ENCODE peak calls at places on chromosomes 6 and 20, in five cellular contexts. One of them, this sample, is unnamed.
A peak's percentile ranks its signal among the peaks of the same experiment; 100 is the strongest.

GRCh38 chr20:45949542-45950329 is 15.3 kb downstream of the PCIF1 start:
- DNase-seq in H1: no peak
- DNase-seq in GM12878: no peak
- DNase-seq in NT2/D1: no peak
- DNase-seq in HepG2: no peak
- DNase-seq in this sample: no peak

GRCh38 chr6:69027861-69028260 is 392.8 kb downstream of the ADGRB3 start:
- DNase-seq in H1: no peak
- DNase-seq in GM12878: no peak
- DNase-seq in NT2/D1: no peak
- DNase-seq in HepG2: no peak
- DNase-seq in this sample: no peak

GRCh38 chr6:135231469-135231844 is 50.3 kb downstream of the MYB start:
- DNase-seq in H1: no peak
- DNase-seq in GM12878: peak; percentile 59
- DNase-seq in NT2/D1: no peak
- DNase-seq in HepG2: no peak
- DNase-seq in this sample: no peak

GRCh38 chr20:61246269-61246668 is 5.8 kb upstream of the CDH4 start:
- DNase-seq in H1: no peak
- DNase-seq in GM12878: no peak
- DNase-seq in NT2/D1: no peak
- DNase-seq in HepG2: no peak
- DNase-seq in this sample: no peak

GRCh38 chr6:38149526-38149925 is 330.0 kb downstream of the ZFAND3 start:
- DNase-seq in H1: no peak
- DNase-seq in GM12878: no peak
- DNase-seq in NT2/D1: no peak
- DNase-seq in HepG2: no peak
- DNase-seq in this sample: no peak

GRCh38 chr6:118768904-118769325 is 117.5 kb upstream of the CEP85L start:
- DNase-seq in H1: no peak
- DNase-seq in GM12878: no peak
- DNase-seq in NT2/D1: no peak
- DNase-seq in HepG2: no peak
- DNase-seq in this sample: no peak

GRCh38 chr6:102746941-102747340 is 1353.4 kb downstream of the GRIK2 start:
- DNase-seq in H1: no peak
- DNase-seq in GM12878: no peak
- DNase-seq in NT2/D1: no peak
- DNase-seq in HepG2: no peak
- DNase-seq in this sample: no peak

GRCh38 chr6:33702345-33702977 is 9.0 kb downstream of the UQCC2 start:
- DNase-seq in H1: no peak
- DNase-seq in GM12878: no peak
- DNase-seq in NT2/D1: peak; percentile 36
- DNase-seq in HepG2: peak; percentile 67
- DNase-seq in this sample: peak; percentile 66

GRCh38 chr6:71289039-71289801 is 609 bp downstream of the OGFRL1 start:
- DNase-seq in H1: no peak
- DNase-seq in GM12878: no peak
- DNase-seq in NT2/D1: no peak
- DNase-seq in HepG2: no peak
- DNase-seq in this sample: peak; percentile 36

GRCh38 chr20:1707588-1708449 is 50.2 kb upstream of the SIRPG start:
- DNase-seq in H1: no peak
- DNase-seq in GM12878: no peak
- DNase-seq in NT2/D1: no peak
- DNase-seq in HepG2: no peak
- DNase-seq in this sample: no peak

GRCh38 chr20:49028684-49029083 is 17.4 kb upstream of the CSE1L start:
- DNase-seq in H1: no peak
- DNase-seq in GM12878: no peak
- DNase-seq in NT2/D1: no peak
- DNase-seq in HepG2: peak; percentile 58
- DNase-seq in this sample: peak; percentile 27

GRCh38 chr20:11267131-11267761 is 593.4 kb upstream of the JAG1 start:
- DNase-seq in H1: peak; percentile 25
- DNase-seq in GM12878: peak; percentile 79
- DNase-seq in NT2/D1: peak; percentile 81
- DNase-seq in HepG2: peak; percentile 79
- DNase-seq in this sample: peak; percentile 39

GRCh38 chr6:101980924-101981323 is 587.4 kb downstream of the GRIK2 start:
- DNase-seq in H1: no peak
- DNase-seq in GM12878: no peak
- DNase-seq in NT2/D1: no peak
- DNase-seq in HepG2: no peak
- DNase-seq in this sample: no peak

GRCh38 chr6:47752801-47753200 is 29.0 kb upstream of the OPN5 start:
- DNase-seq in H1: no peak
- DNase-seq in GM12878: no peak
- DNase-seq in NT2/D1: no peak
- DNase-seq in HepG2: peak; percentile 64
- DNase-seq in this sample: no peak

GRCh38 chr6:45626087-45626891 is 248.6 kb upstream of the SUPT3H start:
- DNase-seq in H1: no peak
- DNase-seq in GM12878: no peak
- DNase-seq in NT2/D1: no peak
- DNase-seq in HepG2: no peak
- DNase-seq in this sample: no peak

GRCh38 chr6:114323784-114324183 is 19.0 kb downstream of the HS3ST5 start:
- DNase-seq in H1: no peak
- DNase-seq in GM12878: no peak
- DNase-seq in NT2/D1: no peak
- DNase-seq in HepG2: no peak
- DNase-seq in this sample: no peak

DNA sequence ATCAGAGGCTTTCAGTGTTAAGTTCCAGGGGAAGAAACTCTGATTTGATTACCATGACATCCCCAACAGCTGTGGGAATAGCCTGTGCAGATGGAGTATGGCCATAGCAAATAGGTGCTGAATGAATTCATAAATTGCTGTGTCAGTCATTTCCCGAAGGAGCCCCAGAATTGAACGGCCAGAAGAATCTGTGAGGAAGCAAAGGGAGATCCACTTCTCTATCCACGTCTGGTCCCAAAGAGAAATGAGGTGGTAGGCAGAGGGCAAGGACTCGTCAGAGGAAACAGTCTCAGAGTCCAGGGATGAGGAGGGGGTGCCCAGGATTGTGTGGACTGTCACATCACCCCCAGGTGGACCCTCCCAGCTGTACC is 3.1 kb upstream of the TAF8 start:
- DNase-seq in H1: no peak
- DNase-seq in GM12878: no peak
- DNase-seq in NT2/D1: no peak
- DNase-seq in HepG2: no peak
- DNase-seq in this sample: no peak
- TF ChIP-seq SUZ12 in H1: no peak
- TF ChIP-seq SUZ12 in GM12878: no peak
- TF ChIP-seq SUZ12 in NT2/D1: no peak
- TF ChIP-seq SUZ12 in HepG2: no peak
- TF ChIP-seq SUZ12 in this sample: no peak

GRCh38 chr6:82363368-82364086 is at the start of gene TPBG:
- DNase-seq in H1: peak; percentile 82
- DNase-seq in GM12878: no peak
- DNase-seq in NT2/D1: peak; percentile 67
- DNase-seq in HepG2: peak; percentile 27
- DNase-seq in this sample: peak; percentile 69

GRCh38 chr6:82364087-82365010 is 732 bp downstream of the TPBG start:
- DNase-seq in H1: no peak
- DNase-seq in GM12878: no peak
- DNase-seq in NT2/D1: no peak
- DNase-seq in HepG2: no peak
- DNase-seq in this sample: peak; percentile 62

GRCh38 chr6:82362868-82363267 is 749 bp upstream of the TPBG start:
- DNase-seq in H1: no peak
- DNase-seq in GM12878: no peak
- DNase-seq in NT2/D1: no peak
- DNase-seq in HepG2: no peak
- DNase-seq in this sample: no peak

GRCh38 chr6:82362144-82362543 is 1.5 kb upstream of the TPBG start:
- DNase-seq in H1: no peak
- DNase-seq in GM12878: no peak
- DNase-seq in NT2/D1: no peak
- DNase-seq in HepG2: no peak
- DNase-seq in this sample: no peak

GRCh38 chr6:82365011-82365751 is 1.6 kb downstream of the TPBG start:
- DNase-seq in H1: no peak
- DNase-seq in GM12878: no peak
- DNase-seq in NT2/D1: no peak
- DNase-seq in HepG2: no peak
- DNase-seq in this sample: peak; percentile 37
- TF ChIP-seq SUZ12 in H1: peak; percentile 44
- TF ChIP-seq SUZ12 in GM12878: no peak
- TF ChIP-seq SUZ12 in NT2/D1: no peak
- TF ChIP-seq SUZ12 in HepG2: no peak
- TF ChIP-seq SUZ12 in this sample: no peak

GRCh38 chr6:130282234-130282995 is 59.7 kb upstream of the SAMD3 start:
- DNase-seq in H1: no peak
- DNase-seq in GM12878: no peak
- DNase-seq in NT2/D1: peak; percentile 1
- DNase-seq in HepG2: peak; percentile 9
- DNase-seq in this sample: peak; percentile 9
- TF ChIP-seq SUZ12 in H1: no peak
- TF ChIP-seq SUZ12 in GM12878: no peak
- TF ChIP-seq SUZ12 in NT2/D1: no peak
- TF ChIP-seq SUZ12 in HepG2: no peak
- TF ChIP-seq SUZ12 in this sample: no peak

GRCh38 chr6:18214003-18214402 is 50.3 kb downstream of the DEK start:
- DNase-seq in H1: no peak
- DNase-seq in GM12878: peak; percentile 38
- DNase-seq in NT2/D1: no peak
- DNase-seq in HepG2: no peak
- DNase-seq in this sample: no peak
- TF ChIP-seq SUZ12 in H1: no peak
- TF ChIP-seq SUZ12 in GM12878: no peak
- TF ChIP-seq SUZ12 in NT2/D1: no peak
- TF ChIP-seq SUZ12 in HepG2: no peak
- TF ChIP-seq SUZ12 in this sample: no peak

GRCh38 chr20:5078399-5078958 is 41.3 kb downstream of the PCNA start:
- DNase-seq in H1: no peak
- DNase-seq in GM12878: peak; percentile 98
- DNase-seq in NT2/D1: no peak
- DNase-seq in HepG2: peak; percentile 60
- DNase-seq in this sample: no peak
- TF ChIP-seq SUZ12 in H1: no peak
- TF ChIP-seq SUZ12 in GM12878: no peak
- TF ChIP-seq SUZ12 in NT2/D1: no peak
- TF ChIP-seq SUZ12 in HepG2: no peak
- TF ChIP-seq SUZ12 in this sample: no peak